ENCODE peak calls at places on chromosomes 5 and 9, in ten cellular contexts. E is amniotic stem cell; H is HuH-7; S is CD4-positive, CD25-positive, alpha-beta regulatory T cell; Z is lower leg skin; Q is HTR-8/SVneo; N is gastrocnemius medialis; O is ovary; J is GM13977; A is activated T-cell treated with anti-CD3 and anti-CD28 coated beads for 1 hour. P is an unnamed sample.

GRCh38 chr9:107170801-107171200 is 112.3 kb upstream of the RAD23B start:
- DNase-seq in Q (no peak), O (no peak), H (no peak), S (no peak), A (no peak), J (no peak), N (no peak), E (no peak), Z (no peak), P (no peak)

GRCh38 chr9:108477538-108478006 is 378.2 kb downstream of the ACTL7B start:
- DNase-seq in O (no peak), N (no peak), S (no peak), A (no peak), Z (no peak), Q (no peak), J (no peak), H (no peak), E (peak), P (peak)

GRCh38 chr5:135934939-135935338 is 19.8 kb downstream of the LECT2 start:
- DNase-seq in Q (no peak), J (no peak), E (no peak), N (no peak), Z (no peak), O (no peak), A (no peak), H (no peak), S (no peak), P (no peak)

GRCh38 chr5:159337291-159337974 is 7.1 kb upstream of the IL12B start:
- DNase-seq in E (peak), S (peak), N (no peak), J (no peak), Z (no peak), H (no peak), Q (no peak), A (no peak), O (no peak), P (no peak)

GRCh38 chr9:37574241-37574721 is 1.9 kb downstream of the FBXO10 start:
- DNase-seq in O (no peak), A (no peak), J (no peak), Z (no peak), N (no peak), E (no peak), H (no peak), S (no peak), Q (no peak), P (no peak)

GRCh38 chr5:135010502-135011354 is 23.3 kb downstream of the PITX1 start:
- DNase-seq in Z (peak), S (no peak), H (no peak), J (no peak), N (no peak), E (no peak), Q (no peak), A (no peak), O (no peak), P (peak)

GRCh38 chr5:149002761-149003689 is 59.8 kb downstream of the SH3TC2 start:
- DNase-seq in Q (peak), Z (no peak), S (no peak), H (no peak), O (no peak), N (no peak), A (no peak), J (no peak), E (no peak), P (no peak)

GRCh38 chr5:134148316-134148715 is 28.4 kb downstream of the SKP1 start:
- DNase-seq in H (no peak), O (no peak), E (no peak), S (no peak), J (no peak), A (no peak), Q (no peak), Z (peak), N (no peak), P (no peak)

GRCh38 chr5:55218966-55219365 is 8.1 kb downstream of the MCIDAS start:
- DNase-seq in E (no peak), O (no peak), Z (no peak), S (no peak), J (no peak), H (no peak), N (peak), A (no peak), Q (no peak), P (no peak)

GRCh38 chr5:138726848-138727247 is 26.4 kb upstream of the CTNNA1 start:
- DNase-seq in O (no peak), A (no peak), J (no peak), N (no peak), Z (no peak), S (peak), Q (no peak), E (no peak), H (no peak), P (no peak)

GRCh38 chr5:179304466-179304865 is 40.8 kb downstream of the ADAMTS2 start:
- DNase-seq in Z (no peak), A (no peak), J (no peak), H (no peak), E (peak), S (no peak), N (no peak), O (no peak), Q (no peak), P (no peak)

GRCh38 chr5:7815757-7816534 is 35.0 kb downstream of the CFAP90 start:
- DNase-seq in O (peak), S (peak), H (peak), J (peak), A (peak), N (peak), Q (peak), E (peak), Z (peak), P (peak)

GRCh38 chr9:110605586-110605985 is 26.0 kb upstream of the SVEP1 start:
- DNase-seq in H (no peak), A (no peak), O (no peak), S (no peak), Q (no peak), J (no peak), Z (no peak), N (no peak), E (no peak), P (no peak)

GRCh38 chr5:108727154-108727638 is 20.5 kb upstream of the FER start:
- DNase-seq in Z (peak), A (no peak), O (peak), J (peak), S (no peak), Q (no peak), E (no peak), N (peak), H (no peak), P (no peak)

GRCh38 chr5:16759147-16759800 is 142.5 kb upstream of the RETREG1 start:
- DNase-seq in A (peak), O (no peak), E (no peak), H (no peak), Z (no peak), J (no peak), N (no peak), S (peak), Q (no peak), P (no peak)

GRCh38 chr9:136474021-136474640 is 8.7 kb downstream of the SEC16A start:
- DNase-seq in Q (no peak), E (no peak), H (no peak), A (no peak), J (no peak), Z (no peak), S (no peak), N (no peak), O (no peak), P (no peak)

GRCh38 chr5:76331139-76331538 is 71.9 kb upstream of the IQGAP2 start:
- DNase-seq in N (no peak), Z (no peak), J (no peak), E (no peak), S (peak), H (no peak), Q (no peak), O (no peak), A (no peak), P (no peak)

GRCh38 chr5:177043958-177044357 is 21.5 kb downstream of the ZNF346 start:
- DNase-seq in S (no peak), J (no peak), Q (no peak), E (no peak), Z (no peak), H (no peak), N (no peak), O (no peak), A (no peak), P (no peak)

GRCh38 chr9:77163889-77164288 is 13.4 kb upstream of the VPS13A start:
- DNase-seq in E (no peak), H (no peak), A (no peak), J (no peak), Z (no peak), N (no peak), Q (no peak), S (no peak), O (no peak), P (no peak)

GRCh38 chr5:111226556-111226955 is 2.4 kb downstream of the CAMK4 start:
- DNase-seq in A (no peak), J (no peak), H (no peak), S (no peak), E (no peak), Z (no peak), Q (no peak), N (no peak), O (no peak), P (no peak)